ENCODE peak calls at places on chromosomes 13 and 19, in four cellular contexts. One of them, this sample, is unnamed.

GRCh38 chr19:11339254-11340098 is at the start of gene RAB3D:
- DNase-seq in K562: peak; percentile 97
- DNase-seq in SK-N-SH: peak; percentile 99
- DNase-seq in GM12878: peak; percentile 50
- DNase-seq in this sample: peak; percentile 98

GRCh38 chr19:36420961-36421748 is 2.7 kb upstream of the ZFP82 start:
- DNase-seq in K562: no peak
- DNase-seq in GM12878: no peak
- DNase-seq in SK-N-SH: peak; percentile 71
- DNase-seq in this sample: peak; percentile 67

GRCh38 chr13:30796833-30797601 is 61.7 kb downstream of the ALOX5AP start:
- DNase-seq in SK-N-SH: no peak
- DNase-seq in K562: no peak
- DNase-seq in GM12878: no peak
- DNase-seq in this sample: no peak

GRCh38 chr13:111282997-111283396 is 37.4 kb upstream of the TEX29 start:
- DNase-seq in GM12878: no peak
- DNase-seq in SK-N-SH: no peak
- DNase-seq in K562: no peak
- DNase-seq in this sample: no peak

GRCh38 chr13:74794582-74794981 is 660.4 kb upstream of the KLF12 start:
- DNase-seq in K562: no peak
- DNase-seq in GM12878: no peak
- DNase-seq in SK-N-SH: no peak
- DNase-seq in this sample: no peak

GRCh38 chr13:28220166-28220565 is 81.8 kb downstream of the PAN3 start:
- DNase-seq in GM12878: no peak
- DNase-seq in K562: no peak
- DNase-seq in SK-N-SH: no peak
- DNase-seq in this sample: no peak

GRCh38 chr13:42836930-42837329 is 55.5 kb downstream of the FAM216B start:
- DNase-seq in SK-N-SH: no peak
- DNase-seq in GM12878: no peak
- DNase-seq in K562: no peak
- DNase-seq in this sample: no peak

GRCh38 chr13:113408562-113408961 is 44.6 kb upstream of the GRTP1 start:
- DNase-seq in K562: no peak
- DNase-seq in SK-N-SH: no peak
- DNase-seq in GM12878: no peak
- DNase-seq in this sample: peak; percentile 3

GRCh38 chr13:113187905-113188595 is 20.4 kb downstream of the PCID2 start:
- DNase-seq in K562: no peak
- DNase-seq in GM12878: no peak
- DNase-seq in SK-N-SH: no peak
- DNase-seq in this sample: no peak

GRCh38 chr19:931860-932646 is 6.2 kb downstream of the ARID3A start:
- DNase-seq in SK-N-SH: no peak
- DNase-seq in GM12878: no peak
- DNase-seq in K562: no peak
- DNase-seq in this sample: no peak

GRCh38 chr13:28574617-28575142 is 79.8 kb upstream of the FLT1 start:
- DNase-seq in K562: peak; percentile 80
- DNase-seq in GM12878: peak; percentile 25
- DNase-seq in SK-N-SH: no peak
- DNase-seq in this sample: no peak

GRCh38 chr19:39206122-39206521 is 2.1 kb upstream of the SYCN start:
- DNase-seq in GM12878: no peak
- DNase-seq in K562: no peak
- DNase-seq in SK-N-SH: no peak
- DNase-seq in this sample: no peak

GRCh38 chr13:112687836-112688559 is 1.8 kb upstream of the ATP11A start:
- DNase-seq in K562: no peak
- DNase-seq in GM12878: no peak
- DNase-seq in SK-N-SH: no peak
- DNase-seq in this sample: no peak

GRCh38 chr19:13234518-13234917 is 84.3 kb downstream of the IER2 start:
- DNase-seq in GM12878: no peak
- DNase-seq in SK-N-SH: peak; percentile 81
- DNase-seq in K562: peak; percentile 92
- DNase-seq in this sample: peak; percentile 76

GRCh38 chr13:21033224-21033855 is 28.0 kb downstream of the LATS2 start:
- DNase-seq in GM12878: no peak
- DNase-seq in K562: no peak
- DNase-seq in SK-N-SH: no peak
- DNase-seq in this sample: no peak

GRCh38 chr13:24998433-24998832 is 97.5 kb upstream of the PABPC3 start:
- DNase-seq in SK-N-SH: no peak
- DNase-seq in K562: no peak
- DNase-seq in GM12878: no peak
- DNase-seq in this sample: no peak

GRCh38 chr13:25001807-25002206 is 94.1 kb upstream of the PABPC3 start:
- DNase-seq in SK-N-SH: no peak
- DNase-seq in GM12878: no peak
- DNase-seq in K562: no peak
- DNase-seq in this sample: no peak

GRCh38 chr13:24995225-24995804 is 100.6 kb upstream of the PABPC3 start:
- DNase-seq in K562: peak; percentile 66
- DNase-seq in GM12878: no peak
- DNase-seq in SK-N-SH: peak; percentile 62
- DNase-seq in this sample: peak; percentile 65

DNA sequence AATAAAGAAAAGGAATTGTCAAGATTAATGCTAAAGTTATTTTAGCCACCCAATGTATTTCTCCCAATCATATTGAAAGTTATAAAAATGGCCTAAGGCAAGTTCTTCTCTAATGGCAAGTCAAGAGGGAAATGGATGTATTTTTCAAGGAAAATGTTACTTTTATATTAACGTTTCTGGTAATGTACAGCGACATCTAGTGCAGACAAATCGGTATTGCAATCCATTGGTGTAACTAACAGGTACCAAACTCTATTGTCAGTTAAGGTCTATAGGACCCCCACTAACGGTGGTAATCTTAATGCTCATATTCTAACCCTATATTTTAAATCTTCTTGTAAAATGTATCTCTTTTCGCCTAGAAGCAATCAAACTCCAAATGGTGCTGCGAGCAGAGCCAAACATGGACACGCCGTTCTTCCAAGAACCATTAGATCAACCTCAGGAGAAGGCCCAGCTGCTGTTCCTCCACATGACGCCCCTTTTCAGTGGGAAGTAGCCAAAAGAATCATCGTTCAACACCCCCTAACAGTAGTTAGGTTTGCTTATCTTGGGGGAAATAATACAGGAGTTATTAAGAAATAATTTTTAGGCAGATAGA is 98.5 kb upstream of the PABPC3 start:
- DNase-seq in SK-N-SH: peak; percentile 29
- DNase-seq in GM12878: no peak
- DNase-seq in K562: peak; percentile 12
- DNase-seq in this sample: no peak
- TF ChIP-seq USF1 in SK-N-SH: no peak
- TF ChIP-seq USF1 in GM12878: no peak
- TF ChIP-seq USF1 in K562: no peak
- TF ChIP-seq USF1 in this sample: no peak

DNA sequence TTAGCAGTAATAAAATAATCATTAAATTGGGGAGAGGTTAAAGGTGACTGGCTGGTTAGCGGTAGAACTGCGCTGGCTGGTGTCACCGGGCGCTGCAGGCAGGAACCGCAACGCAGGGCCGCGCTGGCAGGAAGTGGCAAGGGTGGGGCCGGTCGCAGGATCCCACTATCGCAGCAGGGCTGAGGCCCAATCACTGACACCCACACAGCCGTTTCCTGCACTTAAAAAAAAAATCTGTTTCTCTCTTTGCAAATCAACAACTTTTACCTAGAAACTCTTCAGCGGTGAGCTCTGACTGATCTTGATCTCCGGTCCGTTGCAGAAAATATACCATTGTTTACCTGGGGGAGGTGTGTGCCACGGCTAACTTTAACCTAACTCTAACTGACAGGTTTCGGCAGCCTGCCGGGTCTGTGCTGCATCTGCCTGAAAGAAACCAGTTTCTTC is 46.9 kb downstream of the KLF2 start:
- DNase-seq in K562: peak; percentile 80
- DNase-seq in SK-N-SH: no peak
- DNase-seq in GM12878: peak; percentile 79
- DNase-seq in this sample: no peak
- TF ChIP-seq USF1 in K562: no peak
- TF ChIP-seq USF1 in SK-N-SH: no peak
- TF ChIP-seq USF1 in GM12878: no peak
- TF ChIP-seq USF1 in this sample: no peak

GRCh38 chr13:38686635-38687245 is at the start of gene FREM2:
- DNase-seq in K562: no peak
- DNase-seq in SK-N-SH: no peak
- DNase-seq in GM12878: no peak
- DNase-seq in this sample: peak; percentile 94
- TF ChIP-seq USF1 in K562: no peak
- TF ChIP-seq USF1 in SK-N-SH: no peak
- TF ChIP-seq USF1 in GM12878: no peak
- TF ChIP-seq USF1 in this sample: no peak

GRCh38 chr19:45297674-45298073 is 25.0 kb downstream of the CKM start:
- DNase-seq in GM12878: no peak
- DNase-seq in K562: no peak
- DNase-seq in SK-N-SH: no peak
- DNase-seq in this sample: no peak
- TF ChIP-seq USF1 in GM12878: no peak
- TF ChIP-seq USF1 in K562: no peak
- TF ChIP-seq USF1 in SK-N-SH: no peak
- TF ChIP-seq USF1 in this sample: no peak

DNA sequence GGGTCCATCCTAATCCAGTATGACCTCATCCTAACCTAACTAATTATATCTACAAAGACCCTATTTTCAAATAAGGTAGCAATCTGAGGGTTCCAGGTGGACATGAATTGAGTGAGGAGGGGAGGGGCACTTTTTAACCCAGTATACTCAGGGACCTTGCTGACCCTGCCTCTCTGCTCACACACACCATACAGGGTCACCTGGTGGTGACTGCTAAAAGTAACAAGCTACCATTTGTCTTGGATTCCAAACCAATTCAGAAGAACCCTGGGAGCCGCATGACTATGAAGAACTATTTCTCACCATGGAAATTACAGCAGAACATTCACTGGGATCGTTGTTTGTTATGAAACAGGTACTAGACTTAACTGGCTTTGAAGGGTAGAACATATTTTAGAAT is 151.9 kb downstream of the LACC1 start:
- DNase-seq in K562: no peak
- DNase-seq in GM12878: no peak
- DNase-seq in SK-N-SH: no peak
- DNase-seq in this sample: no peak
- TF ChIP-seq USF1 in K562: no peak
- TF ChIP-seq USF1 in GM12878: no peak
- TF ChIP-seq USF1 in SK-N-SH: no peak
- TF ChIP-seq USF1 in this sample: no peak

GRCh38 chr19:2255982-2256685 is at the start of gene JSRP1:
- DNase-seq in GM12878: no peak
- DNase-seq in K562: no peak
- DNase-seq in SK-N-SH: peak; percentile 94
- DNase-seq in this sample: peak; percentile 20
- TF ChIP-seq USF1 in GM12878: no peak
- TF ChIP-seq USF1 in K562: no peak
- TF ChIP-seq USF1 in SK-N-SH: no peak
- TF ChIP-seq USF1 in this sample: no peak

This sample was measured in WTC11.